ENCODE peak calls at places on chromosome 22, in five cellular contexts. X is posterior vena cava; R is lower leg skin; F is CD8-positive, alpha-beta T cell; S is EL. N is an unnamed sample.

GRCh38 chr22:40856513-40857308 is at the start of the genes ST13 and XPNPEP3:
- DNase-seq in X (peak), R (peak), F (peak), S (peak), N (peak)

GRCh38 chr22:30876221-30876751 is 92.3 kb downstream of the MORC2 start:
- DNase-seq in X (peak), R (no peak), F (no peak), S (no peak), N (no peak)

GRCh38 chr22:32964411-32965057 is 93.6 kb downstream of the SYN3 start:
- DNase-seq in X (no peak), R (no peak), F (no peak), S (no peak), N (no peak)

GRCh38 chr22:46649176-46650077 is 29.2 kb downstream of the GRAMD4 start:
- DNase-seq in X (no peak), R (no peak), F (no peak), S (no peak), N (peak)

GRCh38 chr22:47409501-47410275 is 647.2 kb downstream of the TBC1D22A start:
- DNase-seq in X (no peak), R (no peak), F (no peak), S (no peak), N (no peak)

GRCh38 chr22:50630376-50630775 is 2.4 kb upstream of the ARSA start:
- DNase-seq in X (no peak), R (no peak), F (no peak), S (no peak), N (no peak)

GRCh38 chr22:50569896-50570535 is 7.3 kb upstream of the SYCE3 start:
- DNase-seq in X (peak), R (no peak), F (no peak), S (no peak), N (no peak)

GRCh38 chr22:44685384-44686056 is 16.5 kb upstream of the PRR5 start:
- DNase-seq in X (no peak), R (peak), F (peak), S (peak), N (peak)

GRCh38 chr22:23396362-23397007 is 183.6 kb downstream of the IGLL1 start:
- DNase-seq in X (peak), R (no peak), F (no peak), S (no peak), N (no peak)

GRCh38 chr22:46457502-46458488 is 79.6 kb downstream of the CELSR1 start:
- DNase-seq in X (no peak), R (no peak), F (no peak), S (peak), N (no peak)

GRCh38 chr22:46377566-46378498 is 42.3 kb downstream of the TRMU start:
- DNase-seq in X (no peak), R (no peak), F (no peak), S (peak), N (peak)

GRCh38 chr22:29302681-29303465 is 3.6 kb upstream of the GAS2L1 start:
- DNase-seq in X (no peak), R (no peak), F (no peak), S (no peak), N (no peak)

GRCh38 chr22:27825174-27825573 is 23.6 kb upstream of the MN1 start:
- DNase-seq in X (no peak), R (no peak), F (no peak), S (no peak), N (no peak)

GRCh38 chr22:21711851-21712250 is 23.7 kb downstream of the YPEL1 start:
- DNase-seq in X (no peak), R (no peak), F (no peak), S (no peak), N (no peak)

GRCh38 chr22:38110008-38110862 is at the start of gene BAIAP2L2:
- DNase-seq in X (no peak), R (no peak), F (no peak), S (no peak), N (no peak)

GRCh38 chr22:38240734-38241252 is 32.0 kb downstream of the TMEM184B start:
- DNase-seq in X (no peak), R (no peak), F (no peak), S (peak), N (peak)

GRCh38 chr22:44594951-44595350 is 96.9 kb upstream of the RTL6 start:
- DNase-seq in X (no peak), R (no peak), F (no peak), S (no peak), N (no peak)

GRCh38 chr22:50473855-50474671 is 772 bp downstream of the SBF1 start:
- DNase-seq in X (no peak), R (no peak), F (no peak), S (peak), N (peak)

GRCh38 chr22:16917144-16918003 is 90.6 kb downstream of the GAB4 start:
- DNase-seq in X (peak), R (peak), F (peak), S (peak), N (peak)

GRCh38 chr22:21623402-21623970 is 6.3 kb downstream of the YDJC start:
- DNase-seq in X (no peak), R (no peak), F (no peak), S (no peak), N (no peak)

GRCh38 chr22:36546092-36546804 is 17.3 kb upstream of the EIF3D start:
- DNase-seq in X (no peak), R (no peak), F (no peak), S (peak), N (peak)

GRCh38 chr22:17431179-17431578 is 61.9 kb downstream of the CECR2 start:
- DNase-seq in X (no peak), R (no peak), F (no peak), S (no peak), N (no peak)

GRCh38 chr22:41816241-41816640 is 15.8 kb downstream of the CCDC134 start:
- DNase-seq in X (no peak), R (no peak), F (no peak), S (no peak), N (no peak)

GRCh38 chr22:25364736-25365241 is 145.3 kb downstream of the CRYBB2 start:
- DNase-seq in X (peak), R (no peak), F (no peak), S (no peak), N (peak)

GRCh38 chr22:50293441-50294318 is 13.8 kb downstream of the PLXNB2 start:
- DNase-seq in X (no peak), R (no peak), F (no peak), S (peak), N (peak)

GRCh38 chr22:25772288-25772687 is 30.3 kb downstream of the MYO18B start:
- DNase-seq in X (no peak), R (no peak), F (no peak), S (no peak), N (no peak)

GRCh38 chr22:43845981-43846380 is 16.3 kb downstream of the SULT4A1 start:
- DNase-seq in X (peak), R (no peak), F (no peak), S (no peak), N (no peak)

GRCh38 chr22:27386186-27386585 is 415.4 kb downstream of the MN1 start:
- DNase-seq in X (no peak), R (peak), F (no peak), S (no peak), N (no peak)

GRCh38 chr22:36009085-36009484 is 19.5 kb downstream of the RBFOX2 start:
- DNase-seq in X (no peak), R (no peak), F (no peak), S (peak), N (peak)

GRCh38 chr22:46894081-46894671 is 131.7 kb downstream of the TBC1D22A start:
- DNase-seq in X (no peak), R (no peak), F (no peak), S (no peak), N (peak)

GRCh38 chr22:44582016-44582415 is 84.0 kb upstream of the RTL6 start:
- DNase-seq in X (peak), R (no peak), F (no peak), S (no peak), N (no peak)

GRCh38 chr22:29216011-29216872 is 10.5 kb downstream of the EMID1 start:
- DNase-seq in X (no peak), R (no peak), F (no peak), S (no peak), N (no peak)

GRCh38 chr22:17921871-17922821 is 102.2 kb downstream of the MICAL3 start:
- DNase-seq in X (no peak), R (no peak), F (no peak), S (no peak), N (no peak)

GRCh38 chr22:46534177-46534776 is 3.1 kb downstream of the CELSR1 start:
- DNase-seq in X (no peak), R (no peak), F (no peak), S (no peak), N (no peak)

GRCh38 chr22:17920145-17920605 is 104.2 kb downstream of the MICAL3 start:
- DNase-seq in X (no peak), R (no peak), F (no peak), S (no peak), N (no peak)

GRCh38 chr22:49662681-49663080 is 165.0 kb downstream of the BRD1 start:
- DNase-seq in X (no peak), R (no peak), F (no peak), S (no peak), N (no peak)